ENCODE peak calls at places on chromosomes 4 and X, in four cellular contexts. One of them, this sample, is unnamed.

GRCh38 chr4:80336582-80336981 is 1.1 kb downstream of the CFAP299 start:
- DNase-seq in lung: peak
- DNase-seq in SK-N-SH: peak
- DNase-seq in effector memory CD4-positive, alpha-beta T cell: no peak
- DNase-seq in this sample: peak

GRCh38 chrX:45781901-45782553 is 581.4 kb upstream of the DIPK2B start:
- DNase-seq in lung: no peak
- DNase-seq in effector memory CD4-positive, alpha-beta T cell: no peak
- DNase-seq in SK-N-SH: no peak
- DNase-seq in this sample: no peak

GRCh38 chr4:37891221-37892159 is 606 bp downstream of the TBC1D1 start:
- DNase-seq in SK-N-SH: peak
- DNase-seq in lung: no peak
- DNase-seq in effector memory CD4-positive, alpha-beta T cell: peak
- DNase-seq in this sample: no peak

GRCh38 chrX:139762400-139763183 is 54.6 kb upstream of the MCF2 start:
- DNase-seq in lung: no peak
- DNase-seq in SK-N-SH: no peak
- DNase-seq in effector memory CD4-positive, alpha-beta T cell: no peak
- DNase-seq in this sample: no peak

GRCh38 chr4:26174033-26174432 is 146.8 kb upstream of the RBPJ start:
- DNase-seq in effector memory CD4-positive, alpha-beta T cell: no peak
- DNase-seq in SK-N-SH: no peak
- DNase-seq in lung: no peak
- DNase-seq in this sample: no peak

GRCh38 chrX:145620666-145621065 is 197.0 kb upstream of the SLITRK2 start:
- DNase-seq in effector memory CD4-positive, alpha-beta T cell: no peak
- DNase-seq in lung: no peak
- DNase-seq in SK-N-SH: no peak
- DNase-seq in this sample: no peak

GRCh38 chr4:156459584-156459983 is 505.9 kb upstream of the CTSO start:
- DNase-seq in SK-N-SH: no peak
- DNase-seq in lung: no peak
- DNase-seq in effector memory CD4-positive, alpha-beta T cell: no peak
- DNase-seq in this sample: no peak

GRCh38 chrX:9650091-9650490 is 115.6 kb downstream of the GPR143 start:
- DNase-seq in lung: no peak
- DNase-seq in effector memory CD4-positive, alpha-beta T cell: no peak
- DNase-seq in SK-N-SH: no peak
- DNase-seq in this sample: no peak

GRCh38 chr4:185212566-185212965 is 3.2 kb downstream of the SNX25 start:
- DNase-seq in SK-N-SH: no peak
- DNase-seq in effector memory CD4-positive, alpha-beta T cell: no peak
- DNase-seq in lung: no peak
- DNase-seq in this sample: no peak

GRCh38 chrX:2485789-2486345 is 14.9 kb downstream of the DHRSX start:
- DNase-seq in effector memory CD4-positive, alpha-beta T cell: no peak
- DNase-seq in SK-N-SH: no peak
- DNase-seq in lung: no peak
- DNase-seq in this sample: no peak

GRCh38 chrX:132774312-132774711 is 184.1 kb downstream of the HS6ST2 start:
- DNase-seq in effector memory CD4-positive, alpha-beta T cell: no peak
- DNase-seq in SK-N-SH: no peak
- DNase-seq in lung: no peak
- DNase-seq in this sample: no peak

GRCh38 chr4:128346054-128346716 is 58.6 kb upstream of the PGRMC2 start:
- DNase-seq in SK-N-SH: no peak
- DNase-seq in lung: no peak
- DNase-seq in effector memory CD4-positive, alpha-beta T cell: no peak
- DNase-seq in this sample: no peak

GRCh38 chrX:78708171-78708570 is 39.3 kb upstream of the LPAR4 start:
- DNase-seq in lung: no peak
- DNase-seq in SK-N-SH: peak
- DNase-seq in effector memory CD4-positive, alpha-beta T cell: no peak
- DNase-seq in this sample: no peak

GRCh38 chrX:17023670-17024069 is 77.2 kb downstream of the REPS2 start:
- DNase-seq in lung: no peak
- DNase-seq in SK-N-SH: no peak
- DNase-seq in effector memory CD4-positive, alpha-beta T cell: no peak
- DNase-seq in this sample: no peak

GRCh38 chr4:74320559-74321118 is 12.4 kb downstream of the EPGN start:
- DNase-seq in SK-N-SH: peak
- DNase-seq in lung: peak
- DNase-seq in effector memory CD4-positive, alpha-beta T cell: no peak
- DNase-seq in this sample: no peak

GRCh38 chr4:153790962-153791551 is 2.2 kb upstream of the SFRP2 start:
- DNase-seq in lung: no peak
- DNase-seq in effector memory CD4-positive, alpha-beta T cell: no peak
- DNase-seq in SK-N-SH: peak
- DNase-seq in this sample: peak

GRCh38 chr4:2742823-2743517 is 13.2 kb downstream of the TNIP2 start:
- DNase-seq in SK-N-SH: no peak
- DNase-seq in effector memory CD4-positive, alpha-beta T cell: no peak
- DNase-seq in lung: no peak
- DNase-seq in this sample: no peak

GRCh38 chr4:140158234-140159030 is 4.4 kb upstream of the MAML3 start:
- DNase-seq in lung: peak
- DNase-seq in effector memory CD4-positive, alpha-beta T cell: no peak
- DNase-seq in SK-N-SH: peak
- DNase-seq in this sample: peak

GRCh38 chr4:134024251-134024650 is 177.3 kb downstream of the PABPC4L start:
- DNase-seq in SK-N-SH: no peak
- DNase-seq in lung: no peak
- DNase-seq in effector memory CD4-positive, alpha-beta T cell: no peak
- DNase-seq in this sample: peak

GRCh38 chrX:20515841-20516461 is 249.2 kb upstream of the RPS6KA3 start:
- DNase-seq in lung: no peak
- DNase-seq in effector memory CD4-positive, alpha-beta T cell: no peak
- DNase-seq in SK-N-SH: no peak
- DNase-seq in this sample: no peak

GRCh38 chr4:78186597-78187543 is 129.7 kb downstream of the FRAS1 start:
- DNase-seq in SK-N-SH: no peak
- DNase-seq in lung: no peak
- DNase-seq in effector memory CD4-positive, alpha-beta T cell: no peak
- DNase-seq in this sample: no peak

GRCh38 chr4:85452073-85452764 is 22.7 kb upstream of the ARHGAP24 start:
- DNase-seq in SK-N-SH: peak
- DNase-seq in lung: no peak
- DNase-seq in effector memory CD4-positive, alpha-beta T cell: no peak
- DNase-seq in this sample: no peak

GRCh38 chr4:56139241-56139827 is 190.6 kb downstream of the CEP135 start:
- DNase-seq in effector memory CD4-positive, alpha-beta T cell: no peak
- DNase-seq in lung: no peak
- DNase-seq in SK-N-SH: no peak
- DNase-seq in this sample: no peak

GRCh38 chr4:1540601-1541375 is 134.5 kb upstream of the NKX1-1 start:
- DNase-seq in effector memory CD4-positive, alpha-beta T cell: no peak
- DNase-seq in lung: no peak
- DNase-seq in SK-N-SH: no peak
- DNase-seq in this sample: no peak

GRCh38 chr4:106095408-106095807 is 200.1 kb downstream of the NPNT start:
- DNase-seq in effector memory CD4-positive, alpha-beta T cell: no peak
- DNase-seq in SK-N-SH: no peak
- DNase-seq in lung: no peak
- DNase-seq in this sample: no peak

GRCh38 chrX:37371578-37371981 is 22.4 kb downstream of the PRRG1 start:
- DNase-seq in effector memory CD4-positive, alpha-beta T cell: no peak
- DNase-seq in lung: no peak
- DNase-seq in SK-N-SH: no peak
- DNase-seq in this sample: no peak

GRCh38 chrX:107537815-107538214 is 88.4 kb downstream of the FRMPD3 start:
- DNase-seq in effector memory CD4-positive, alpha-beta T cell: peak
- DNase-seq in SK-N-SH: peak
- DNase-seq in lung: no peak
- DNase-seq in this sample: peak

GRCh38 chr4:2761035-2761923 is 5.1 kb upstream of the TNIP2 start:
- DNase-seq in SK-N-SH: peak
- DNase-seq in lung: no peak
- DNase-seq in effector memory CD4-positive, alpha-beta T cell: no peak
- DNase-seq in this sample: no peak

GRCh38 chr4:2333356-2333841 is 71.5 kb upstream of the MXD4 start:
- DNase-seq in lung: peak
- DNase-seq in SK-N-SH: peak
- DNase-seq in effector memory CD4-positive, alpha-beta T cell: no peak
- DNase-seq in this sample: no peak

GRCh38 chr4:72568959-72569718 is at the start of gene ADAMTS3:
- DNase-seq in SK-N-SH: peak
- DNase-seq in effector memory CD4-positive, alpha-beta T cell: no peak
- DNase-seq in lung: peak
- DNase-seq in this sample: peak

GRCh38 chr4:14835288-14835687 is 167.0 kb upstream of the CPEB2 start:
- DNase-seq in SK-N-SH: no peak
- DNase-seq in effector memory CD4-positive, alpha-beta T cell: no peak
- DNase-seq in lung: no peak
- DNase-seq in this sample: no peak

GRCh38 chr4:159046683-159047082 is 56.2 kb upstream of the RAPGEF2 start:
- DNase-seq in lung: no peak
- DNase-seq in effector memory CD4-positive, alpha-beta T cell: no peak
- DNase-seq in SK-N-SH: no peak
- DNase-seq in this sample: no peak

GRCh38 chr4:159047478-159048165 is 55.3 kb upstream of the RAPGEF2 start:
- DNase-seq in effector memory CD4-positive, alpha-beta T cell: no peak
- DNase-seq in lung: no peak
- DNase-seq in SK-N-SH: no peak
- DNase-seq in this sample: no peak

GRCh38 chr4:159045321-159045720 is 57.6 kb upstream of the RAPGEF2 start:
- DNase-seq in SK-N-SH: no peak
- DNase-seq in effector memory CD4-positive, alpha-beta T cell: no peak
- DNase-seq in lung: no peak
- DNase-seq in this sample: no peak

GRCh38 chr4:159049780-159050375 is 53.0 kb upstream of the RAPGEF2 start:
- DNase-seq in lung: no peak
- DNase-seq in effector memory CD4-positive, alpha-beta T cell: no peak
- DNase-seq in SK-N-SH: no peak
- DNase-seq in this sample: no peak

GRCh38 chr4:159048166-159048886 is 54.6 kb upstream of the RAPGEF2 start:
- DNase-seq in lung: peak
- DNase-seq in SK-N-SH: peak
- DNase-seq in effector memory CD4-positive, alpha-beta T cell: no peak
- DNase-seq in this sample: peak
- H3K4me3 ChIP-seq in lung: peak
- H3K4me3 ChIP-seq in SK-N-SH: peak
- H3K4me3 ChIP-seq in effector memory CD4-positive, alpha-beta T cell: no peak
- H3K4me3 ChIP-seq in this sample: peak

GRCh38 chrX:119482041-119482440 is 13.8 kb downstream of the SLC25A5 start:
- DNase-seq in SK-N-SH: no peak
- DNase-seq in effector memory CD4-positive, alpha-beta T cell: no peak
- DNase-seq in lung: no peak
- DNase-seq in this sample: no peak
- H3K4me3 ChIP-seq in SK-N-SH: no peak
- H3K4me3 ChIP-seq in effector memory CD4-positive, alpha-beta T cell: peak
- H3K4me3 ChIP-seq in lung: no peak
- H3K4me3 ChIP-seq in this sample: peak

GRCh38 chr4:24105183-24106039 is 215.6 kb upstream of the PPARGC1A start:
- DNase-seq in SK-N-SH: no peak
- DNase-seq in effector memory CD4-positive, alpha-beta T cell: no peak
- DNase-seq in lung: no peak
- DNase-seq in this sample: no peak
- H3K4me3 ChIP-seq in SK-N-SH: no peak
- H3K4me3 ChIP-seq in effector memory CD4-positive, alpha-beta T cell: no peak
- H3K4me3 ChIP-seq in lung: no peak
- H3K4me3 ChIP-seq in this sample: no peak

DNA sequence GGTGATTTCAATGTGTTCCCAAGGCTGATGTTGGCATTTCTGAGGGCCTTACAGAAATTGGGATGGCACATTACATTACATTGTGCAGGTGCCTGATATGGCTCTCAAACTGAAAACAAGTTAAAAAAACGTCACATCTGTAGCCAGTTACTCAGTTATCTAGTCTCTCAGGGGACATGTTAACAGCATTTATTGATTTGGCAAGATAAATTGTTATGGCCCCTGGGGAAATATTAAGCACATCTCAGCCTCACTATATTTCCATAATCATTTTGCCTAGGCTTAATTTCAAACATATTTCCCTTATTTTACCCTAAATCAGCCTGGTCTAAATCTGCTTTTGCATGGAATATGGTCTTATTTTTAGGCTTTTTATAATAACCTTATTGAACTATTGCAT is 290.0 kb downstream of the IL15 start:
- DNase-seq in effector memory CD4-positive, alpha-beta T cell: no peak
- DNase-seq in lung: no peak
- DNase-seq in SK-N-SH: peak
- DNase-seq in this sample: no peak
- H3K4me3 ChIP-seq in effector memory CD4-positive, alpha-beta T cell: no peak
- H3K4me3 ChIP-seq in lung: no peak
- H3K4me3 ChIP-seq in SK-N-SH: no peak
- H3K4me3 ChIP-seq in this sample: no peak

GRCh38 chrX:39196192-39197102 is 395.2 kb downstream of the MID1IP1 start:
- DNase-seq in effector memory CD4-positive, alpha-beta T cell: peak
- DNase-seq in lung: no peak
- DNase-seq in SK-N-SH: no peak
- DNase-seq in this sample: no peak
- H3K4me3 ChIP-seq in effector memory CD4-positive, alpha-beta T cell: no peak
- H3K4me3 ChIP-seq in lung: no peak
- H3K4me3 ChIP-seq in SK-N-SH: no peak
- H3K4me3 ChIP-seq in this sample: no peak

GRCh38 chr4:89300060-89300459 is 7.5 kb downstream of the GPRIN3 start:
- DNase-seq in effector memory CD4-positive, alpha-beta T cell: no peak
- DNase-seq in SK-N-SH: no peak
- DNase-seq in lung: no peak
- DNase-seq in this sample: no peak

GRCh38 chr4:89299153-89299789 is 8.3 kb downstream of the GPRIN3 start:
- DNase-seq in SK-N-SH: no peak
- DNase-seq in lung: no peak
- DNase-seq in effector memory CD4-positive, alpha-beta T cell: no peak
- DNase-seq in this sample: no peak

GRCh38 chr4:89298160-89298559 is 9.4 kb downstream of the GPRIN3 start:
- DNase-seq in lung: no peak
- DNase-seq in effector memory CD4-positive, alpha-beta T cell: peak
- DNase-seq in SK-N-SH: no peak
- DNase-seq in this sample: no peak

GRCh38 chr4:89300490-89300889 is 7.1 kb downstream of the GPRIN3 start:
- DNase-seq in SK-N-SH: no peak
- DNase-seq in lung: no peak
- DNase-seq in effector memory CD4-positive, alpha-beta T cell: no peak
- DNase-seq in this sample: no peak

DNA sequence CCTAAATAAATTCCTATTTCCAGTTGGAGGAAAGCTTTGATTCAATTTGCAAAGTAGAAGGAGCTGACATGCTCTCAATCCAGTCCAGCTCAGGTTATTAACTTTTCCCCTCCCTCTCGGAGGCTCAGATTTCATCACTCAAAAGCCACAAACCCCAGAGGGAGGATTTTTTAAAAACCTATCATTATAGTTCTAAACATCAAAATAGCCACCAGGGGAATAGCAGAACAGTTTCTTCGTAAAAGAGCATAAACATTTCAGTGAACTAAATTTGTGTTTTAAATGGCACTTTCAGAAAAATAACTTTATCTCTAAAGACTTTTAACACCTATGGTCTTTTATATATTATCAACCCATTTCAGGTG is 8.8 kb downstream of the GPRIN3 start:
- DNase-seq in lung: no peak
- DNase-seq in SK-N-SH: no peak
- DNase-seq in effector memory CD4-positive, alpha-beta T cell: no peak
- DNase-seq in this sample: no peak
- H3K4me3 ChIP-seq in lung: no peak
- H3K4me3 ChIP-seq in SK-N-SH: no peak
- H3K4me3 ChIP-seq in effector memory CD4-positive, alpha-beta T cell: peak
- H3K4me3 ChIP-seq in this sample: no peak

GRCh38 chrX:137566746-137567473 is 983 bp downstream of the ZIC3 start:
- DNase-seq in lung: no peak
- DNase-seq in effector memory CD4-positive, alpha-beta T cell: no peak
- DNase-seq in SK-N-SH: no peak
- DNase-seq in this sample: no peak
- H3K4me3 ChIP-seq in lung: no peak
- H3K4me3 ChIP-seq in effector memory CD4-positive, alpha-beta T cell: no peak
- H3K4me3 ChIP-seq in SK-N-SH: no peak
- H3K4me3 ChIP-seq in this sample: no peak